ENCODE peak calls at places on chromosomes 7 and 10, in ten cellular contexts. T, G, V, K, E, L, Q, W, S and R are unnamed samples.

GRCh38 chr10:72637398-72637857 is 11.5 kb upstream of the MICU1 start:
- DNase-seq in Q (peak; percentile 88), S (peak; percentile 84), K (peak; percentile 2), L (peak; percentile 65), G (no peak), T (peak; percentile 49), V (peak; percentile 79), W (no peak), E (peak; percentile 61), R (peak; percentile 87)

GRCh38 chr10:78450807-78451485 is 417.3 kb downstream of the RPS24 start:
- DNase-seq in T (no peak), W (no peak), V (no peak), K (no peak), G (no peak), L (no peak), Q (no peak), E (no peak), S (no peak), R (no peak)

GRCh38 chr7:99469381-99470065 is 3.2 kb upstream of the ZNF789 start:
- DNase-seq in G (no peak), L (no peak), E (no peak), V (peak; percentile 40), S (no peak), K (no peak), Q (peak; percentile 54), W (no peak), T (no peak), R (peak; percentile 28)

GRCh38 chr7:117010375-117011133 is 57.3 kb downstream of the ST7 start:
- DNase-seq in E (peak; percentile 49), S (no peak), V (peak; percentile 30), G (no peak), W (no peak), K (no peak), T (no peak), Q (peak; percentile 42), L (no peak), R (peak; percentile 67)

GRCh38 chr7:20785211-20786048 is 1.3 kb downstream of the SP8 start:
- DNase-seq in W (no peak), V (no peak), S (no peak), Q (no peak), G (peak; percentile 72), T (no peak), K (no peak), L (peak; percentile 50), E (peak; percentile 82), R (peak; percentile 47)

GRCh38 chr7:139112316-139112715 is 2.8 kb upstream of the ZC3HAV1 start:
- DNase-seq in E (no peak), G (no peak), V (no peak), K (no peak), T (no peak), W (no peak), L (no peak), S (no peak), Q (no peak), R (no peak)

GRCh38 chr10:1109795-1110673 is 53.8 kb downstream of the WDR37 start:
- DNase-seq in V (peak; percentile 95), S (peak; percentile 77), G (peak; percentile 76), T (peak; percentile 72), K (peak; percentile 44), W (peak; percentile 61), L (peak; percentile 80), Q (peak; percentile 72), E (peak; percentile 66), R (peak; percentile 70)

GRCh38 chr7:17849504-17849903 is 90.8 kb downstream of the SNX13 start:
- DNase-seq in L (peak; percentile 16), E (peak; percentile 61), G (no peak), V (peak; percentile 70), T (peak; percentile 24), Q (peak; percentile 12), K (no peak), W (no peak), S (peak; percentile 18), R (peak; percentile 40)

GRCh38 chr7:55365103-55365679 is at the start of gene LANCL2:
- DNase-seq in W (no peak), Q (peak; percentile 48), L (peak; percentile 67), V (peak; percentile 53), E (no peak), S (peak; percentile 26), G (peak; percentile 60), K (peak; percentile 73), T (peak; percentile 45), R (peak; percentile 60)

GRCh38 chr10:91006001-91006751 is 85.3 kb upstream of the ANKRD1 start:
- DNase-seq in G (peak; percentile 62), Q (peak; percentile 84), V (peak; percentile 68), S (peak; percentile 68), T (peak; percentile 29), K (peak; percentile 76), W (peak; percentile 20), E (peak; percentile 62), L (peak; percentile 68), R (peak; percentile 72)

GRCh38 chr7:89798599-89798996 is 355.7 kb upstream of the STEAP1 start:
- DNase-seq in E (no peak), Q (no peak), W (no peak), T (no peak), K (no peak), V (no peak), S (no peak), L (no peak), G (no peak), R (no peak)

GRCh38 chr7:17506090-17506489 is 207.6 kb downstream of the AHR start:
- DNase-seq in W (no peak), L (no peak), K (no peak), S (no peak), E (peak; percentile 11), V (no peak), G (no peak), T (no peak), Q (no peak), R (no peak)

GRCh38 chr7:129952653-129953560 is at the start of gene UBE2H:
- DNase-seq in W (peak; percentile 87), G (peak; percentile 95), E (peak; percentile 98), K (peak; percentile 95), V (peak; percentile 85), Q (peak; percentile 89), T (peak; percentile 96), S (peak; percentile 96), L (peak; percentile 99), R (peak; percentile 90)

GRCh38 chr10:99920901-99921300 is 88.8 kb downstream of the DNMBP start:
- DNase-seq in S (no peak), G (no peak), T (no peak), L (no peak), V (peak; percentile 85), W (no peak), Q (peak; percentile 71), K (no peak), E (peak; percentile 47), R (peak; percentile 72)

GRCh38 chr10:102770792-102771191 is 27.0 kb downstream of the WBP1L start:
- DNase-seq in V (no peak), Q (peak; percentile 59), L (no peak), G (no peak), W (no peak), E (no peak), T (no peak), S (no peak), K (no peak), R (peak; percentile 45)

GRCh38 chr10:12067336-12067735 is 1.4 kb upstream of the DHTKD1 start:
- DNase-seq in K (no peak), G (no peak), T (peak; percentile 79), S (peak; percentile 73), E (peak; percentile 30), V (peak; percentile 96), W (no peak), L (peak; percentile 46), Q (peak; percentile 86), R (peak; percentile 88)

GRCh38 chr7:105204953-105205352 is 183.8 kb downstream of the SRPK2 start:
- DNase-seq in V (no peak), G (no peak), S (no peak), K (no peak), T (no peak), W (no peak), Q (no peak), E (no peak), L (no peak), R (no peak)

GRCh38 chr7:46123-46829 is 146.1 kb upstream of the FAM20C start:
- DNase-seq in T (no peak), L (no peak), W (no peak), V (no peak), E (no peak), Q (no peak), K (no peak), S (no peak), G (no peak), R (no peak)

GRCh38 chr7:88431861-88432260 is 125.2 kb upstream of the STEAP4 start:
- DNase-seq in T (no peak), Q (no peak), W (no peak), K (no peak), G (no peak), V (no peak), E (no peak), S (no peak), L (no peak), R (no peak)

GRCh38 chr7:105876964-105877601 is 684 bp upstream of the ATXN7L1 start:
- DNase-seq in T (peak; percentile 57), W (peak; percentile 6), E (peak; percentile 71), K (peak; percentile 80), G (peak; percentile 70), L (peak; percentile 52), Q (peak; percentile 55), V (peak; percentile 73), S (peak; percentile 43), R (peak; percentile 71)

GRCh38 chr10:110803830-110804338 is 67.8 kb upstream of the PDCD4 start:
- DNase-seq in V (peak; percentile 59), K (peak; percentile 64), Q (peak; percentile 61), S (peak; percentile 80), E (peak; percentile 50), L (peak; percentile 80), W (no peak), T (peak; percentile 69), G (peak; percentile 32), R (peak; percentile 69)

GRCh38 chr7:6271091-6271658 is 1.2 kb downstream of the CYTH3 start:
- DNase-seq in L (peak; percentile 64), T (peak; percentile 69), Q (peak; percentile 70), S (peak; percentile 71), K (peak; percentile 63), G (peak; percentile 29), V (peak; percentile 72), E (peak; percentile 73), W (no peak), R (peak; percentile 90)

GRCh38 chr10:8192301-8192700 is 137.8 kb downstream of the GATA3 start:
- DNase-seq in G (no peak), L (no peak), Q (no peak), K (no peak), S (no peak), T (no peak), V (no peak), E (no peak), W (no peak), R (no peak)

GRCh38 chr10:112666070-112666469 is 219.1 kb downstream of the VTI1A start:
- DNase-seq in T (no peak), K (no peak), Q (no peak), L (no peak), W (no peak), S (no peak), G (no peak), E (no peak), V (peak; percentile 6), R (no peak)

GRCh38 chr7:108146070-108146842 is 16.1 kb upstream of the LAMB4 start:
- DNase-seq in V (peak; percentile 80), K (peak; percentile 47), T (peak; percentile 45), W (no peak), Q (peak; percentile 89), E (peak; percentile 77), L (peak; percentile 81), S (peak; percentile 69), G (peak; percentile 62), R (peak; percentile 86)

GRCh38 chr7:28478661-28479060 is 66.3 kb downstream of the CREB5 start:
- DNase-seq in E (peak; percentile 22), V (no peak), Q (no peak), S (no peak), T (no peak), K (no peak), L (no peak), G (no peak), W (no peak), R (peak; percentile 6)

GRCh38 chr7:105473163-105473562 is 48.9 kb downstream of the PUS7 start:
- DNase-seq in K (no peak), V (peak; percentile 59), W (no peak), L (no peak), Q (peak; percentile 89), E (peak; percentile 53), S (no peak), T (no peak), G (no peak), R (peak; percentile 91)

GRCh38 chr7:22326181-22326580 is 30.8 kb downstream of the RAPGEF5 start:
- DNase-seq in V (no peak), G (no peak), T (no peak), K (no peak), Q (no peak), S (no peak), W (no peak), E (no peak), L (no peak), R (no peak)